ENCODE peak calls at places on chromosomes 13 and 19, in nine cellular contexts. L is aorta; Z is NCI-H1105; J is Daoy; R is activated CD4-positive, alpha-beta T cell treated with anti-CD3 and anti-CD28 coated beads, Interleukin-2, amount 10 ng/mL, durations not matched to agents 7 days and 5 days; C is HS-5; D is RPMI8226; I is putamen; N is GM03348. T is an unnamed sample.

GRCh38 chr13:103431880-103432279 is 365.7 kb upstream of the SLC10A2 start:
- DNase-seq in I (no peak), N (no peak), Z (peak; percentile 53), D (no peak), L (no peak), J (no peak), C (no peak), R (no peak), T (no peak)

GRCh38 chr19:19643158-19644053 is at the start of gene GMIP:
- DNase-seq in J (peak; percentile 78), R (peak; percentile 88), C (no peak), N (peak; percentile 94), Z (peak; percentile 83), D (peak; percentile 86), L (peak; percentile 87), I (no peak), T (no peak)

GRCh38 chr13:91045351-91046034 is 302.0 kb upstream of the MIR17HG start:
- DNase-seq in I (no peak), D (no peak), Z (no peak), R (no peak), N (peak; percentile 5), J (no peak), L (no peak), C (no peak), T (peak; percentile 51)

GRCh38 chr19:40799558-40800338 is 757 bp downstream of the EGLN2 start:
- DNase-seq in I (no peak), D (peak; percentile 10), L (no peak), J (peak; percentile 45), Z (no peak), N (peak; percentile 70), R (peak; percentile 33), C (no peak), T (no peak)

GRCh38 chr13:36981156-36981743 is 17.9 kb downstream of the ALG5 start:
- DNase-seq in Z (peak; percentile 15), N (peak; percentile 69), C (no peak), R (no peak), J (no peak), I (no peak), L (no peak), D (no peak), T (peak; percentile 80)

GRCh38 chr13:39788097-39788496 is 132.6 kb downstream of the COG6 start:
- DNase-seq in N (no peak), Z (no peak), L (no peak), C (no peak), J (no peak), R (no peak), D (no peak), I (no peak), T (no peak)

GRCh38 chr13:48560657-48561337 is 27.9 kb upstream of the RCBTB2 start:
- DNase-seq in R (peak; percentile 24), J (no peak), D (no peak), I (no peak), Z (no peak), L (no peak), N (no peak), C (no peak), T (no peak)

GRCh38 chr19:18743281-18743825 is 47.8 kb downstream of the COMP start:
- DNase-seq in I (no peak), N (no peak), J (no peak), Z (no peak), L (no peak), D (no peak), C (no peak), R (no peak), T (no peak)

GRCh38 chr13:79874396-79875360 is 393.7 kb downstream of the NDFIP2 start:
- DNase-seq in R (no peak), L (no peak), J (peak; percentile 4), D (no peak), C (no peak), Z (no peak), N (peak; percentile 24), I (no peak), T (peak; percentile 27)

GRCh38 chr13:41706189-41706588 is 248.8 kb downstream of the RGCC start:
- DNase-seq in L (no peak), D (no peak), Z (no peak), J (no peak), C (no peak), I (no peak), N (no peak), R (no peak), T (no peak)

GRCh38 chr13:39364797-39365468 is 238.1 kb downstream of the LHFPL6 start:
- DNase-seq in J (peak; percentile 12), R (no peak), L (no peak), Z (no peak), N (peak; percentile 12), D (no peak), C (no peak), I (no peak), T (no peak)

GRCh38 chr13:65063753-65064152 is 2166.4 kb downstream of the PCDH9 start:
- DNase-seq in D (peak; percentile 31), I (no peak), J (no peak), R (no peak), L (no peak), N (no peak), C (no peak), Z (no peak), T (no peak)

GRCh38 chr13:23378009-23378632 is 55.4 kb downstream of the SACS start:
- DNase-seq in I (peak; percentile 40), D (peak; percentile 78), L (peak; percentile 61), R (peak; percentile 44), J (peak; percentile 85), N (peak; percentile 91), Z (no peak), C (peak; percentile 83), T (no peak)

GRCh38 chr19:1177322-1178114 is 3.5 kb upstream of the SBNO2 start:
- DNase-seq in D (no peak), I (no peak), L (peak; percentile 85), C (peak; percentile 92), N (peak; percentile 95), J (peak; percentile 98), Z (no peak), R (no peak), T (no peak)

GRCh38 chr19:9966448-9966847 is 30.1 kb upstream of the OLFM2 start:
- DNase-seq in J (no peak), N (no peak), D (no peak), Z (no peak), L (no peak), R (no peak), I (no peak), C (no peak), T (no peak)

GRCh38 chr19:23287620-23288019 is 37.4 kb upstream of the ZNF724 start:
- DNase-seq in C (no peak), D (peak; percentile 17), R (no peak), L (no peak), N (no peak), J (no peak), Z (no peak), I (no peak), T (no peak)

GRCh38 chr19:50317115-50317514 is 12.1 kb downstream of the KCNC3 start:
- DNase-seq in D (no peak), I (no peak), L (no peak), J (no peak), R (no peak), N (no peak), C (no peak), Z (no peak), T (no peak)